ENCODE peak calls at places on chromosomes 11 and 22, in six cellular contexts. One of them, this sample, is unnamed.

GRCh38 chr22:30882974-30883533 is 85.5 kb downstream of the MORC2 start:
- DNase-seq in gastrocnemius medialis: no peak
- DNase-seq in H54: no peak
- DNase-seq in HCT116: no peak
- DNase-seq in spleen: peak; percentile 48
- DNase-seq in heart left ventricle: peak; percentile 15
- DNase-seq in this sample: no peak

GRCh38 chr11:64211181-64211872 is 4.8 kb downstream of the FERMT3 start:
- DNase-seq in spleen: no peak
- DNase-seq in gastrocnemius medialis: no peak
- DNase-seq in HCT116: no peak
- DNase-seq in heart left ventricle: no peak
- DNase-seq in H54: no peak
- DNase-seq in this sample: no peak

GRCh38 chr11:30244255-30244654 is 13.4 kb downstream of the FSHB start:
- DNase-seq in gastrocnemius medialis: no peak
- DNase-seq in heart left ventricle: no peak
- DNase-seq in H54: peak; percentile 13
- DNase-seq in HCT116: peak; percentile 29
- DNase-seq in spleen: no peak
- DNase-seq in this sample: no peak

GRCh38 chr11:128467610-128468041 is 119.7 kb downstream of the ETS1 start:
- DNase-seq in gastrocnemius medialis: peak; percentile 15
- DNase-seq in heart left ventricle: peak; percentile 64
- DNase-seq in HCT116: peak; percentile 86
- DNase-seq in spleen: no peak
- DNase-seq in H54: peak; percentile 62
- DNase-seq in this sample: peak; percentile 91

GRCh38 chr22:19933328-19934241 is 8.0 kb upstream of the COMT start:
- DNase-seq in spleen: peak; percentile 31
- DNase-seq in HCT116: no peak
- DNase-seq in H54: no peak
- DNase-seq in gastrocnemius medialis: no peak
- DNase-seq in heart left ventricle: no peak
- DNase-seq in this sample: no peak

GRCh38 chr11:85779956-85780640 is 30.8 kb downstream of the SYTL2 start:
- DNase-seq in gastrocnemius medialis: no peak
- DNase-seq in HCT116: no peak
- DNase-seq in H54: no peak
- DNase-seq in heart left ventricle: no peak
- DNase-seq in spleen: no peak
- DNase-seq in this sample: no peak

GRCh38 chr11:132332521-132332920 is 962.1 kb downstream of the NTM start:
- DNase-seq in heart left ventricle: no peak
- DNase-seq in gastrocnemius medialis: no peak
- DNase-seq in HCT116: no peak
- DNase-seq in H54: no peak
- DNase-seq in spleen: no peak
- DNase-seq in this sample: no peak

GRCh38 chr11:115696472-115697011 is 192.3 kb upstream of the CADM1 start:
- DNase-seq in gastrocnemius medialis: no peak
- DNase-seq in heart left ventricle: peak; percentile 41
- DNase-seq in H54: no peak
- DNase-seq in HCT116: no peak
- DNase-seq in spleen: no peak
- DNase-seq in this sample: no peak

GRCh38 chr22:29830585-29830984 is 7.5 kb downstream of the ASCC2 start:
- DNase-seq in gastrocnemius medialis: peak; percentile 79
- DNase-seq in spleen: no peak
- DNase-seq in H54: no peak
- DNase-seq in heart left ventricle: peak; percentile 88
- DNase-seq in HCT116: no peak
- DNase-seq in this sample: no peak

GRCh38 chr11:20715464-20715863 is 46.1 kb downstream of the NELL1 start:
- DNase-seq in HCT116: no peak
- DNase-seq in H54: no peak
- DNase-seq in spleen: no peak
- DNase-seq in heart left ventricle: no peak
- DNase-seq in gastrocnemius medialis: no peak
- DNase-seq in this sample: no peak

GRCh38 chr11:66976048-66976467 is 954 bp downstream of the C11orf86 start:
- DNase-seq in HCT116: no peak
- DNase-seq in gastrocnemius medialis: no peak
- DNase-seq in H54: no peak
- DNase-seq in heart left ventricle: no peak
- DNase-seq in spleen: no peak
- DNase-seq in this sample: no peak

GRCh38 chr11:110305169-110306018 is 9.0 kb upstream of the RDX start:
- DNase-seq in spleen: no peak
- DNase-seq in H54: no peak
- DNase-seq in gastrocnemius medialis: no peak
- DNase-seq in heart left ventricle: no peak
- DNase-seq in HCT116: no peak
- DNase-seq in this sample: no peak

GRCh38 chr22:32636884-32637283 is 162.3 kb downstream of the FBXO7 start:
- DNase-seq in heart left ventricle: no peak
- DNase-seq in HCT116: no peak
- DNase-seq in gastrocnemius medialis: no peak
- DNase-seq in H54: no peak
- DNase-seq in spleen: no peak
- DNase-seq in this sample: no peak

GRCh38 chr11:2885676-2886081 is at the start of gene CDKN1C:
- DNase-seq in HCT116: peak; percentile 59
- DNase-seq in H54: no peak
- DNase-seq in gastrocnemius medialis: peak; percentile 63
- DNase-seq in spleen: peak; percentile 95
- DNase-seq in heart left ventricle: peak; percentile 83
- DNase-seq in this sample: peak; percentile 98
- TF ChIP-seq POLR2A in HCT116: peak; percentile 93
- TF ChIP-seq POLR2A in H54: peak; percentile 87
- TF ChIP-seq POLR2A in gastrocnemius medialis: peak; percentile 85
- TF ChIP-seq POLR2A in spleen: peak; percentile 61
- TF ChIP-seq POLR2A in heart left ventricle: no peak
- TF ChIP-seq POLR2A in this sample: peak; percentile 80

GRCh38 chr22:41832553-41833368 is at the start of gene SREBF2:
- DNase-seq in gastrocnemius medialis: peak; percentile 100
- DNase-seq in HCT116: peak; percentile 99
- DNase-seq in H54: peak; percentile 84
- DNase-seq in spleen: peak; percentile 99
- DNase-seq in heart left ventricle: peak; percentile 100
- DNase-seq in this sample: peak; percentile 100
- TF ChIP-seq POLR2A in gastrocnemius medialis: peak; percentile 86
- TF ChIP-seq POLR2A in HCT116: peak; percentile 22
- TF ChIP-seq POLR2A in H54: peak; percentile 61
- TF ChIP-seq POLR2A in spleen: peak; percentile 63
- TF ChIP-seq POLR2A in heart left ventricle: no peak
- TF ChIP-seq POLR2A in this sample: peak; percentile 67

GRCh38 chr11:62841361-62842170 is 2.2 kb upstream of the WDR74 start:
- DNase-seq in heart left ventricle: peak; percentile 88
- DNase-seq in spleen: peak; percentile 93
- DNase-seq in HCT116: peak; percentile 99
- DNase-seq in gastrocnemius medialis: peak; percentile 85
- DNase-seq in H54: peak; percentile 74
- DNase-seq in this sample: peak; percentile 96
- TF ChIP-seq POLR2A in heart left ventricle: peak; percentile 50
- TF ChIP-seq POLR2A in spleen: peak; percentile 100
- TF ChIP-seq POLR2A in HCT116: peak; percentile 100
- TF ChIP-seq POLR2A in gastrocnemius medialis: peak; percentile 100
- TF ChIP-seq POLR2A in H54: peak; percentile 99
- TF ChIP-seq POLR2A in this sample: peak; percentile 100

DNA sequence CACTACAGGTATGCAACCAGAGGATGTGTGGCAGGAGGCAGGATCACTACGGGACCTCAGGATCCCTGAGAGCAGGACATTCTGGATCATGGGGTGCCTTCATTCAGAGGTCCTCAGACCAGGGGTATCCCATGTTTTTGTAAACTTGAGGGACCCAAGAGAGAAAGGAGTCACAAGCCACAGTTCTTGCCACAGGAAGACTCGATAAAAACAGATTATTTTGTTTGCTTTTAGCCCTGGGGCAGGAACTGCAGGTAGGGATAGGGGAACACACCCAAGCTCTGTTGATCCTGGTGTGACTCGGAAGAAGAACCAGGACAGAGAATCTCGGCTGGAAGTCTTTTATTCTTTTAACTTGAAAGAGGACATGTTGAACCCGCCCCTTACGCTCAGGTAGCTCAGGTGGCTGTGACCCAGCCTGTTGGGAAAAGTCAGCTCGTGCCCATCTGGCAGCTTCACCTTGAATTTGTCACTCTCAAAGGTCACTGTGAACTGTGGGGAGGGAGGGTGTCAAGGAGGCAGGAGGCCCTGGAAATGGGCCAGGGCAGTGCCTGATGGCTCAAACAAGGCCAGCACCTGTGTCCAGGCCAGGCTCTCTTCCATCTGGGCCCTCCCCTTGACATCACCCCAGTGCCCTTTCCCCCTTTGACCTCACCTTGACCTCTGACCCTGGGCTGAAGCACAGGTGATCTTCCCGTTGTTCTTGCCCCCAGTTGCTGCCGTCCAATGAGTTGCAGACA is 9.8 kb downstream of the LGALS2 start:
- DNase-seq in spleen: no peak
- DNase-seq in heart left ventricle: no peak
- DNase-seq in H54: no peak
- DNase-seq in gastrocnemius medialis: no peak
- DNase-seq in HCT116: no peak
- DNase-seq in this sample: no peak
- TF ChIP-seq POLR2A in spleen: no peak
- TF ChIP-seq POLR2A in heart left ventricle: no peak
- TF ChIP-seq POLR2A in H54: no peak
- TF ChIP-seq POLR2A in gastrocnemius medialis: no peak
- TF ChIP-seq POLR2A in HCT116: peak; percentile 0
- TF ChIP-seq POLR2A in this sample: no peak

GRCh38 chr11:65618763-65619162 is 3.2 kb downstream of the PCNX3 start:
- DNase-seq in H54: no peak
- DNase-seq in heart left ventricle: no peak
- DNase-seq in gastrocnemius medialis: no peak
- DNase-seq in spleen: peak; percentile 79
- DNase-seq in HCT116: no peak
- DNase-seq in this sample: no peak

GRCh38 chr11:65621460-65621859 is 5.9 kb downstream of the PCNX3 start:
- DNase-seq in spleen: no peak
- DNase-seq in HCT116: no peak
- DNase-seq in H54: no peak
- DNase-seq in gastrocnemius medialis: no peak
- DNase-seq in heart left ventricle: no peak
- DNase-seq in this sample: no peak

GRCh38 chr11:65622011-65622410 is 6.4 kb downstream of the PCNX3 start:
- DNase-seq in heart left ventricle: no peak
- DNase-seq in HCT116: no peak
- DNase-seq in gastrocnemius medialis: no peak
- DNase-seq in spleen: no peak
- DNase-seq in H54: no peak
- DNase-seq in this sample: no peak

GRCh38 chr11:65619281-65619928 is 3.8 kb downstream of the PCNX3 start:
- DNase-seq in HCT116: no peak
- DNase-seq in heart left ventricle: no peak
- DNase-seq in H54: no peak
- DNase-seq in spleen: peak; percentile 75
- DNase-seq in gastrocnemius medialis: no peak
- DNase-seq in this sample: no peak

GRCh38 chr11:65620666-65621065 is 5.1 kb downstream of the PCNX3 start:
- DNase-seq in heart left ventricle: no peak
- DNase-seq in spleen: peak; percentile 74
- DNase-seq in gastrocnemius medialis: no peak
- DNase-seq in H54: no peak
- DNase-seq in HCT116: no peak
- DNase-seq in this sample: no peak
- TF ChIP-seq POLR2A in heart left ventricle: no peak
- TF ChIP-seq POLR2A in spleen: no peak
- TF ChIP-seq POLR2A in gastrocnemius medialis: no peak
- TF ChIP-seq POLR2A in H54: no peak
- TF ChIP-seq POLR2A in HCT116: no peak
- TF ChIP-seq POLR2A in this sample: no peak